ENCODE peak calls at places on chromosomes 13 and 19, in ten cellular contexts. W, C, V, M, I, D, F, H, A and O are unnamed samples.

GRCh38 chr19:37551123-37551993 is 43.2 kb downstream of the ZNF571 start:
- DNase-seq in W (peak), C (peak), V (peak), M (peak), I (no peak), D (peak), F (peak), H (no peak), A (peak), O (no peak)

GRCh38 chr13:111281751-111282311 is 38.6 kb upstream of the TEX29 start:
- DNase-seq in W (peak), C (no peak), V (peak), M (peak), I (no peak), D (no peak), F (no peak), H (no peak), A (no peak), O (no peak)

GRCh38 chr19:45405435-45406164 is 731 bp upstream of the PPP1R13L start:
- DNase-seq in W (peak), C (no peak), V (peak), M (peak), I (peak), D (peak), F (peak), H (peak), A (peak), O (peak)

GRCh38 chr19:2282062-2282861 is at the start of gene PEAK3:
- DNase-seq in W (peak), C (no peak), V (peak), M (peak), I (no peak), D (no peak), F (no peak), H (no peak), A (peak), O (no peak)

GRCh38 chr13:74144269-74144668 is 10.1 kb upstream of the KLF12 start:
- DNase-seq in W (no peak), C (no peak), V (no peak), M (no peak), I (no peak), D (no peak), F (no peak), H (no peak), A (no peak), O (no peak)

GRCh38 chr19:18202759-18203407 is 959 bp downstream of the RAB3A start:
- DNase-seq in W (no peak), C (no peak), V (peak), M (peak), I (no peak), D (no peak), F (no peak), H (no peak), A (peak), O (no peak)

GRCh38 chr13:102651392-102651791 is 43.5 kb downstream of the METTL21C start:
- DNase-seq in W (peak), C (no peak), V (peak), M (peak), I (no peak), D (no peak), F (no peak), H (no peak), A (no peak), O (no peak)

GRCh38 chr19:4326837-4327251 is 11.8 kb downstream of the STAP2 start:
- DNase-seq in W (no peak), C (peak), V (no peak), M (no peak), I (no peak), D (no peak), F (no peak), H (no peak), A (no peak), O (no peak)

GRCh38 chr13:73039201-73040108 is 19.4 kb upstream of the KLF5 start:
- DNase-seq in W (no peak), C (no peak), V (peak), M (peak), I (no peak), D (no peak), F (no peak), H (no peak), A (no peak), O (no peak)

GRCh38 chr13:35146686-35147085 is 204.6 kb downstream of the NBEA start:
- DNase-seq in W (no peak), C (no peak), V (no peak), M (no peak), I (no peak), D (no peak), F (no peak), H (no peak), A (no peak), O (no peak)

GRCh38 chr13:41544824-41545707 is 87.7 kb downstream of the RGCC start:
- DNase-seq in W (peak), C (no peak), V (peak), M (peak), I (no peak), D (no peak), F (no peak), H (no peak), A (no peak), O (no peak)

GRCh38 chr19:30695171-30695875 is 323.1 kb downstream of the ZNF536 start:
- DNase-seq in W (no peak), C (no peak), V (no peak), M (no peak), I (no peak), D (no peak), F (no peak), H (no peak), A (no peak), O (no peak)